ENCODE peak calls at places on chromosomes 16 and 17, in five cellular contexts. E is DMS153, O is neuronal stem cell, U is activated T-cell treated with anti-CD3 and anti-CD28 coated beads for 48 hours, T is T1000. D is an unnamed sample.

GRCh38 chr17:81635973-81636504 is 873 bp downstream of the NPLOC4 start:
- DNase-seq in E (no peak), O (no peak), U (no peak), T (no peak), D (peak)

GRCh38 chr17:39229274-39229913 is 3.6 kb upstream of the STAC2 start:
- DNase-seq in E (no peak), O (no peak), U (no peak), T (peak), D (peak)

GRCh38 chr16:24853830-24854229 is 8.1 kb downstream of the SLC5A11 start:
- DNase-seq in E (no peak), O (no peak), U (no peak), T (peak), D (no peak)

GRCh38 chr16:35687781-35688180 is 2228.4 kb downstream of the TP53TG3F start:
- DNase-seq in E (no peak), O (no peak), U (no peak), T (no peak), D (no peak)

GRCh38 chr17:67487506-67487905 is 110.4 kb downstream of the PITPNC1 start:
- DNase-seq in E (no peak), O (no peak), U (no peak), T (no peak), D (no peak)

GRCh38 chr17:7436556-7437368 is 1.5 kb downstream of the TMEM102 start:
- DNase-seq in E (peak), O (peak), U (peak), T (peak), D (peak)

GRCh38 chr17:14301761-14302401 is 1.0 kb downstream of the HS3ST3B1 start:
- DNase-seq in E (no peak), O (no peak), U (peak), T (peak), D (no peak)

GRCh38 chr17:73168667-73169066 is 3.9 kb downstream of the SSTR2 start:
- DNase-seq in E (no peak), O (no peak), U (no peak), T (no peak), D (no peak)

GRCh38 chr17:74756891-74757290 is 8.5 kb downstream of the NHERF1 start:
- DNase-seq in E (no peak), O (no peak), U (no peak), T (no peak), D (no peak)

D was measured in H54.